ENCODE peak calls at places on chromosomes 7 and 10, in four cellular contexts. H is BE2C, G is adrenal gland, F is left ventricle myocardium inferior. U is an unnamed sample.

GRCh38 chr10:79349766-79350406 is 2.6 kb downstream of the PPIF start:
- DNase-seq in H (peak; percentile 32), G (peak; percentile 74), F (no peak), U (peak; percentile 37)

GRCh38 chr7:63925626-63926460 is 72.8 kb upstream of the ZNF722 start:
- DNase-seq in H (peak; percentile 80), G (peak; percentile 69), F (peak; percentile 93), U (no peak)

GRCh38 chr10:131426530-131426898 is 115.0 kb upstream of the TCERG1L start:
- DNase-seq in H (no peak), G (no peak), F (no peak), U (no peak)

GRCh38 chr7:12322287-12322902 is 81.3 kb downstream of the VWDE start:
- DNase-seq in H (no peak), G (no peak), F (no peak), U (no peak)

GRCh38 chr7:30764030-30764991 is 6.9 kb upstream of the MINDY4 start:
- DNase-seq in H (no peak), G (peak; percentile 61), F (no peak), U (no peak)

GRCh38 chr7:120337308-120337907 is 64.4 kb downstream of the KCND2 start:
- DNase-seq in H (no peak), G (no peak), F (no peak), U (no peak)

GRCh38 chr10:43373461-43373860 is 2.0 kb downstream of the FXYD4 start:
- DNase-seq in H (no peak), G (no peak), F (no peak), U (no peak)

GRCh38 chr10:132341017-132341416 is 9.0 kb downstream of the LRRC27 start:
- DNase-seq in H (no peak), G (no peak), F (no peak), U (no peak)

GRCh38 chr7:96189129-96189815 is 132.6 kb downstream of the SLC25A13 start:
- DNase-seq in H (no peak), G (no peak), F (no peak), U (no peak)

GRCh38 chr10:118840071-118840775 is 85.5 kb upstream of the CACUL1 start:
- DNase-seq in H (no peak), G (no peak), F (no peak), U (no peak)

GRCh38 chr10:130254168-130255061 is 118.2 kb downstream of the GLRX3 start:
- DNase-seq in H (no peak), G (no peak), F (no peak), U (no peak)

GRCh38 chr7:89780291-89780690 is 374.0 kb upstream of the STEAP1 start:
- DNase-seq in H (no peak), G (no peak), F (no peak), U (no peak)

GRCh38 chr7:156478486-156478885 is 162.1 kb upstream of the RNF32 start:
- DNase-seq in H (no peak), G (no peak), F (no peak), U (no peak)

GRCh38 chr10:1546431-1547110 is 190.8 kb downstream of the ADARB2 start:
- DNase-seq in H (no peak), G (no peak), F (no peak), U (no peak)

GRCh38 chr7:158479021-158479679 is 108.5 kb downstream of the PTPRN2 start:
- DNase-seq in H (no peak), G (no peak), F (no peak), U (no peak)

GRCh38 chr10:95327367-95327766 is 36.6 kb upstream of the PDLIM1 start:
- DNase-seq in H (no peak), G (no peak), F (peak; percentile 56), U (no peak)

GRCh38 chr10:33653584-33654367 is 319.3 kb upstream of the NRP1 start:
- DNase-seq in H (no peak), G (no peak), F (no peak), U (peak; percentile 45)

GRCh38 chr7:71612892-71613291 is 480.9 kb downstream of the GALNT17 start:
- DNase-seq in H (no peak), G (no peak), F (peak; percentile 18), U (no peak)

GRCh38 chr10:73774637-73775036 is 7.2 kb upstream of the CHCHD1 start:
- DNase-seq in H (no peak), G (no peak), F (no peak), U (no peak)

GRCh38 chr10:62195675-62195926 is 73.0 kb downstream of the RTKN2 start:
- DNase-seq in H (no peak), G (no peak), F (no peak), U (no peak)

GRCh38 chr7:53229202-53229601 is 193.8 kb downstream of the POM121L12 start:
- DNase-seq in H (no peak), G (no peak), F (no peak), U (no peak)

GRCh38 chr10:69819713-69820506 is 18.2 kb downstream of the COL13A1 start:
- DNase-seq in H (no peak), G (no peak), F (no peak), U (peak; percentile 70)

GRCh38 chr7:18541189-18541870 is 45.8 kb downstream of the HDAC9 start:
- DNase-seq in H (peak; percentile 17), G (peak; percentile 80), F (peak; percentile 47), U (peak; percentile 55)

GRCh38 chr10:99276848-99277486 is 41.3 kb upstream of the HPSE2 start:
- DNase-seq in H (no peak), G (no peak), F (no peak), U (no peak)

GRCh38 chr7:86320341-86320740 is 323.4 kb upstream of the GRM3 start:
- DNase-seq in H (no peak), G (no peak), F (no peak), U (no peak)

GRCh38 chr10:110843031-110843430 is 28.7 kb upstream of the PDCD4 start:
- DNase-seq in H (no peak), G (no peak), F (no peak), U (no peak)

GRCh38 chr10:1251769-1252168 is 195.6 kb downstream of the WDR37 start:
- DNase-seq in H (no peak), G (no peak), F (no peak), U (no peak)

GRCh38 chr7:36114355-36114754 is 38.7 kb upstream of the EEPD1 start:
- DNase-seq in H (no peak), G (no peak), F (no peak), U (no peak)

GRCh38 chr10:132266594-132267161 is 41.1 kb downstream of the STK32C start:
- DNase-seq in H (peak; percentile 2), G (no peak), F (no peak), U (no peak)

GRCh38 chr7:20064181-20064970 is 152.8 kb downstream of the MACC1 start:
- DNase-seq in H (no peak), G (no peak), F (no peak), U (peak; percentile 46)
- H3K27me3 ChIP-seq in H (no peaks in the 10 kb centered on the region), G (no peaks in the 10 kb centered on the region), F (no peaks in the 10 kb centered on the region), U (no peaks in the 10 kb centered on the region)

GRCh38 chr10:113051456-113051855 is 101.4 kb downstream of the TCF7L2 start:
- DNase-seq in H (no peak), G (no peak), F (no peak), U (no peak)
- H3K36me3 ChIP-seq in H (no peaks in the 10 kb centered on the region), G (no peaks in the 10 kb centered on the region), F (no peaks in the 10 kb centered on the region), U (peaks cover 6% of the 10 kb centered on the region)

GRCh38 chr10:117537436-117537903 is 5.1 kb upstream of the EMX2 start:
- DNase-seq in H (peak; percentile 45), G (no peak), F (no peak), U (no peak)
- H3K27me3 ChIP-seq in H (peaks cover 98% of the 10 kb centered on the region), G (peaks cover 98% of the 10 kb centered on the region), F (peaks cover 100% of the 10 kb centered on the region), U (peaks cover 71% of the 10 kb centered on the region)

GRCh38 chr10:50653142-50653541 is 29.4 kb upstream of the SGMS1 start:
- DNase-seq in H (no peak), G (peak; percentile 37), F (no peak), U (no peak)

GRCh38 chr10:50650481-50650880 is 26.7 kb upstream of the SGMS1 start:
- DNase-seq in H (no peak), G (no peak), F (no peak), U (no peak)

GRCh38 chr10:50651808-50652207 is 28.1 kb upstream of the SGMS1 start:
- DNase-seq in H (no peak), G (no peak), F (no peak), U (no peak)

GRCh38 chr10:50658165-50658564 is 34.4 kb upstream of the SGMS1 start:
- DNase-seq in H (no peak), G (no peak), F (no peak), U (no peak)

GRCh38 chr10:50653758-50654157 is 30.0 kb upstream of the SGMS1 start:
- DNase-seq in H (no peak), G (no peak), F (no peak), U (no peak)
- H3K36me3 ChIP-seq in H (no peaks in the 10 kb centered on the region), G (no peaks in the 10 kb centered on the region), F (no peaks in the 10 kb centered on the region), U (no peaks in the 10 kb centered on the region)